ENCODE peak calls at places on chromosomes 16 and 17, in four cellular contexts. A is heart left ventricle, B is psoas muscle, E is mucosa of descending colon. O is an unnamed sample.

GRCh38 chr16:79132745-79133144 is 467.8 kb downstream of the MAF start:
- DNase-seq in A (peak), B (no peak), E (peak), O (no peak)

GRCh38 chr17:74892974-74893911 is at the start of gene FADS6:
- DNase-seq in A (no peak), B (no peak), E (peak), O (no peak)

GRCh38 chr16:69033550-69033949 is 71.9 kb upstream of the HAS3 start:
- DNase-seq in A (no peak), B (no peak), E (no peak), O (no peak)

GRCh38 chr17:35725058-35725457 is 6.4 kb upstream of the RASL10B start:
- DNase-seq in A (no peak), B (no peak), E (no peak), O (no peak)

GRCh38 chr16:2963611-2964415 is at the start of gene KREMEN2:
- DNase-seq in A (no peak), B (peak), E (peak), O (peak)

GRCh38 chr17:76948726-76949342 is 80.6 kb downstream of the MGAT5B start:
- DNase-seq in A (no peak), B (peak), E (no peak), O (no peak)

GRCh38 chr16:63913278-63913677 is 1208.6 kb downstream of the CDH11 start:
- DNase-seq in A (no peak), B (no peak), E (no peak), O (no peak)

GRCh38 chr16:50441758-50442157 is 73.0 kb upstream of the BRD7 start:
- DNase-seq in A (no peak), B (no peak), E (no peak), O (no peak)

GRCh38 chr17:81294512-81295030 is 536 bp downstream of the SLC38A10 start:
- DNase-seq in A (peak), B (no peak), E (peak), O (no peak)

GRCh38 chr16:50303605-50304466 is 37.5 kb downstream of the ADCY7 start:
- DNase-seq in A (no peak), B (peak), E (no peak), O (no peak)

GRCh38 chr16:27310576-27311448 is 3.0 kb upstream of the IL4R start:
- DNase-seq in A (no peak), B (no peak), E (no peak), O (no peak)

GRCh38 chr16:46690281-46691178 is 1.1 kb downstream of the ORC6 start:
- DNase-seq in A (no peak), B (no peak), E (peak), O (no peak)

GRCh38 chr17:32909787-32910369 is 18.1 kb upstream of the TMEM98 start:
- DNase-seq in A (peak), B (no peak), E (peak), O (peak)

GRCh38 chr17:148757-149156 is 11.4 kb downstream of the SCGB1C2 start:
- DNase-seq in A (peak), B (no peak), E (no peak), O (no peak)

GRCh38 chr17:75084039-75084660 is 3.6 kb upstream of the SLC16A5 start:
- DNase-seq in A (no peak), B (no peak), E (no peak), O (no peak)

GRCh38 chr17:41211845-41212466 is 14.5 kb upstream of the KRTAP9-2 start:
- DNase-seq in A (no peak), B (no peak), E (peak), O (peak)

GRCh38 chr17:7439462-7440112 is at the start of gene FGF11:
- DNase-seq in A (peak), B (no peak), E (no peak), O (no peak)

GRCh38 chr17:75365009-75365930 is 40.2 kb downstream of the GRB2 start:
- DNase-seq in A (no peak), B (no peak), E (no peak), O (no peak)

GRCh38 chr16:6862058-6862457 is 470.6 kb upstream of the RBFOX1 start:
- DNase-seq in A (no peak), B (no peak), E (no peak), O (no peak)

GRCh38 chr16:81647527-81647926 is 131.6 kb upstream of the PLCG2 start:
- DNase-seq in A (no peak), B (no peak), E (no peak), O (peak)

GRCh38 chr17:28547623-28548416 is 4.6 kb downstream of the UNC119 start:
- DNase-seq in A (peak), B (peak), E (peak), O (peak)

GRCh38 chr16:89471225-89471624 is 19.1 kb downstream of the ANKRD11 start:
- DNase-seq in A (no peak), B (peak), E (no peak), O (peak)

GRCh38 chr16:78098544-78099371 is 696 bp upstream of the WWOX start:
- DNase-seq in A (no peak), B (no peak), E (no peak), O (no peak)

GRCh38 chr16:85416267-85417109 is 196.6 kb upstream of the GSE1 start:
- DNase-seq in A (peak), B (peak), E (peak), O (peak)

GRCh38 chr16:48105456-48105855 is 50.3 kb downstream of the ABCC12 start:
- DNase-seq in A (no peak), B (no peak), E (no peak), O (no peak)

GRCh38 chr17:73625975-73626706 is 18.1 kb downstream of the SDK2 start:
- DNase-seq in A (peak), B (peak), E (no peak), O (peak)

GRCh38 chr17:65856865-65857264 is 295.4 kb upstream of the AXIN2 start:
- DNase-seq in A (no peak), B (no peak), E (no peak), O (peak)

GRCh38 chr17:21358185-21358584 is 18.0 kb upstream of the KCNJ12 start:
- DNase-seq in A (peak), B (no peak), E (no peak), O (no peak)

GRCh38 chr16:66984902-66985311 is 3.5 kb upstream of the CES4A start:
- DNase-seq in A (no peak), B (no peak), E (no peak), O (no peak)

GRCh38 chr16:69916445-69916844 is 34.7 kb upstream of the CLEC18A start:
- DNase-seq in A (no peak), B (no peak), E (no peak), O (no peak)

GRCh38 chr17:1347681-1348318 is 52.2 kb downstream of the YWHAE start:
- DNase-seq in A (no peak), B (peak), E (peak), O (no peak)

GRCh38 chr16:59859606-59860402 is 1125.7 kb upstream of the GOT2 start:
- DNase-seq in A (no peak), B (no peak), E (no peak), O (no peak)

GRCh38 chr17:63542218-63542545 is 8.1 kb upstream of the DCAF7 start:
- DNase-seq in A (no peak), B (no peak), E (no peak), O (no peak)

GRCh38 chr16:31113420-31114124 is 3.9 kb upstream of the KAT8 start:
- DNase-seq in A (no peak), B (no peak), E (no peak), O (no peak)

GRCh38 chr17:880074-880870 is 98.1 kb downstream of the MRM3 start:
- DNase-seq in A (peak), B (no peak), E (no peak), O (peak)

GRCh38 chr17:39666601-39667261 is 1.5 kb upstream of the PNMT start:
- DNase-seq in A (peak), B (peak), E (peak), O (no peak)

GRCh38 chr16:28063611-28064061 is at the start of gene GSG1L:
- DNase-seq in A (no peak), B (no peak), E (no peak), O (no peak)

DNA sequence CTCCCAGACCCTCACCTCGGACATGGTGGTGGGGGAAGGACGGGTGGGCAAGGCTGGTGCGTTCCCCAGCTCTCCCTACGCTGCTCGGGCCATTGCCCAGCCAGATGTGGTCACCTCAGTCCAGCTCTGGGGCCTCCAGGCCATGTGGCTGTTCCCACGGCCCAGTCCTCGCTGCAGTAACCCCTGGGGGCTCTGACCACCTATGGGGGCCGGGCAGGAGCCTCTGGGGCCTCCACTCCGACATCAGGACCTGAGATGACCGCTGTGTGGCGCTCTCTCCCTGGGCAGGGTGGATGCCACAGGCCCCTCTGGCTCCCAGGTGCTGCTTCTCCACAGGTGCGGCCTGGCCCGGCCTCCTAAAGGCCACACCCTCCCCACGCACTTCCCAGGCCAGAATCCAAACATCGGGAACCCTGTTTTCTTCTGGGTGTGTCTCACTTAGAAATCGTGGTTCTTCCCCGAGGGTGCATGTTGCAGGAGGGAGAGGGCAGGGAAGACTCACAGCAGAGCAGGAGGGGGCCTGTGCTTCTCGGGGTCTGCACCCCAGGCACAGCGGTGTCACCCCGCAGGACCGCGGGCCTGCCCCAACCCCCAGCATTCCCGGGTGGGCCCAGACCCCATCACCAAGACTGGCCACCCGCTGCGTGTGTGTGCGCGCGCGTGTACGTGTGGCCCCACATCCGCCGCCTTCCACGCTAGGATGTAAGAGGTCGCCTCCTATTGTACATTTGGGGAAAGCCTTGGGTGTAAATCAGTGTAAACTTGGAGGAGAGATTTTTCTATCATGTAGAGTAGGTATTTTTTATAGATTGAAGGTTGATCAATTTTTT is 5.9 kb upstream of the CAPN15 start:
- DNase-seq in A (no peak), B (no peak), E (peak), O (no peak)
- TF ChIP-seq CTCF in A (no peak), B (no peak), E (no peak), O (peak)

DNA sequence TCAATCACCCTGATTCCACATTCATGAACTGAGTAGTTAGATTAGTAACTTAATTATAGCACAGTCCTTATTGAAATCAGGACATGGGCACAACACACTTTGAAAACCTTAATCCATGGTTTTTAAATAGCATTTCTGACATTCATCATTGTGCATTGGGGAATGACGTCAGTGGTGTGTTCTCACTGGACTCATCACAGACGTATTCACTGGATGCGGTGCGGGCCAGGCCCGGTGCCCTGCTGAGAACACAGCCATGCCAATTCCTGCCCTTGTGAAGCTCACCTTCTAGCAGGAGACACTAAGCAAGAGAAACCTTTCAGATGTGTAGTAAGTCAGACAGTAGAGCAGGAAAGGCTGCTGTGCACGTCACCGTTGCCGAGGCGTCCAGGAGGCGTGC is 12.8 kb downstream of the BANP start:
- DNase-seq in A (no peak), B (no peak), E (no peak), O (no peak)
- TF ChIP-seq CTCF in A (no peak), B (no peak), E (no peak), O (no peak)

GRCh38 chr17:45253879-45254278 is 8.0 kb downstream of the SPATA32 start:
- DNase-seq in A (no peak), B (no peak), E (no peak), O (no peak)

GRCh38 chr17:45257115-45257514 is 4.8 kb downstream of the SPATA32 start:
- DNase-seq in A (no peak), B (no peak), E (no peak), O (no peak)

GRCh38 chr17:45260204-45260783 is 1.6 kb downstream of the SPATA32 start:
- DNase-seq in A (peak), B (peak), E (no peak), O (no peak)

GRCh38 chr17:45255358-45255757 is 6.5 kb downstream of the SPATA32 start:
- DNase-seq in A (no peak), B (no peak), E (no peak), O (no peak)

GRCh38 chr17:45256114-45256966 is 5.6 kb downstream of the SPATA32 start:
- DNase-seq in A (no peak), B (no peak), E (no peak), O (no peak)
- TF ChIP-seq CTCF in A (no peak), B (no peak), E (no peak), O (peak)

GRCh38 chr17:4559851-4560820 is at the start of gene GGT6:
- DNase-seq in A (peak), B (peak), E (peak), O (peak)
- TF ChIP-seq CTCF in A (no peak), B (no peak), E (no peak), O (no peak)

GRCh38 chr17:17694229-17695081 is 13.2 kb downstream of the RAI1 start:
- DNase-seq in A (peak), B (peak), E (peak), O (peak)
- TF ChIP-seq CTCF in A (no peak), B (no peak), E (no peak), O (no peak)